ENCODE peak calls at places on chromosomes 13 and 19, in nine cellular contexts. A is A549; P is tibial nerve; G is CD8-positive, alpha-beta memory T cell; U is astrocyte; F is CD8-positive, alpha-beta T cell; X is neural progenitor cell; E is heart left ventricle; R is osteoblast. I is an unnamed sample.

GRCh38 chr13:30504081-30504480 is 38.3 kb upstream of the HMGB1 start:
- DNase-seq in A (no peak), E (no peak), P (no peak), X (no peak), F (no peak), G (no peak), R (no peak), U (peak), I (no peak)

GRCh38 chr13:44040070-44040753 is 160.5 kb downstream of the LACC1 start:
- DNase-seq in G (no peak), R (no peak), P (no peak), U (peak), A (no peak), F (no peak), E (no peak), X (no peak), I (no peak)

GRCh38 chr13:101570410-101570809 is 117.9 kb downstream of the ITGBL1 start:
- DNase-seq in G (no peak), E (no peak), A (peak), X (no peak), F (no peak), P (no peak), U (peak), R (no peak), I (no peak)

GRCh38 chr13:77002590-77003190 is 10.8 kb downstream of the CLN5 start:
- DNase-seq in A (peak), F (no peak), X (peak), U (no peak), G (no peak), P (no peak), R (no peak), E (no peak), I (peak)

GRCh38 chr19:567296-567900 is 5.0 kb upstream of the BSG start:
- DNase-seq in X (no peak), A (no peak), F (no peak), P (no peak), G (no peak), E (no peak), U (no peak), R (no peak), I (no peak)

GRCh38 chr13:91228940-91229339 is 118.5 kb upstream of the MIR17HG start:
- DNase-seq in R (no peak), U (no peak), A (no peak), E (no peak), X (no peak), G (no peak), P (no peak), F (no peak), I (no peak)

GRCh38 chr13:91406619-91407018 is 8.2 kb downstream of the GPC5 start:
- DNase-seq in X (peak), U (peak), G (no peak), R (no peak), F (peak), P (no peak), A (peak), E (no peak), I (peak)

GRCh38 chr19:13212759-13213330 is 62.6 kb downstream of the IER2 start:
- DNase-seq in U (no peak), F (peak), R (peak), X (peak), A (peak), P (peak), G (peak), E (peak), I (peak)

GRCh38 chr19:39500543-39500942 is 1.8 kb downstream of the DLL3 start:
- DNase-seq in E (no peak), F (no peak), U (no peak), X (no peak), P (no peak), R (peak), A (no peak), G (no peak), I (no peak)

GRCh38 chr19:16375157-16375935 is 50.7 kb downstream of the KLF2 start:
- DNase-seq in E (no peak), P (no peak), F (no peak), G (no peak), X (no peak), R (no peak), A (no peak), U (no peak), I (no peak)

GRCh38 chr13:112012004-112012704 is 54.8 kb upstream of the SOX1 start:
- DNase-seq in R (no peak), A (no peak), E (no peak), F (no peak), G (no peak), U (no peak), X (peak), P (no peak), I (no peak)

GRCh38 chr19:13100031-13100588 is 2.5 kb downstream of the LYL1 start:
- DNase-seq in G (peak), A (peak), U (no peak), X (no peak), E (peak), F (peak), R (peak), P (no peak), I (peak)

GRCh38 chr13:29801737-29802305 is 48.6 kb downstream of the UBL3 start:
- DNase-seq in U (no peak), G (no peak), X (no peak), E (no peak), P (no peak), R (no peak), A (no peak), F (no peak), I (peak)

GRCh38 chr13:33931397-33931987 is 113.5 kb downstream of the RFC3 start:
- DNase-seq in F (no peak), R (peak), U (peak), P (peak), X (peak), A (peak), E (no peak), G (no peak), I (peak)

GRCh38 chr13:36685912-36686311 is 12.1 kb downstream of the SERTM1 start:
- DNase-seq in A (no peak), F (no peak), E (no peak), P (no peak), U (peak), G (no peak), X (no peak), R (peak), I (no peak)

GRCh38 chr19:45569619-45570421 is 14.8 kb downstream of the OPA3 start:
- DNase-seq in P (no peak), A (peak), U (no peak), E (peak), X (peak), F (peak), R (no peak), G (peak), I (peak)

GRCh38 chr19:13622727-13623126 is 116.4 kb upstream of the CACNA1A start:
- DNase-seq in E (no peak), F (no peak), G (no peak), A (no peak), R (no peak), U (no peak), P (no peak), X (peak), I (no peak)

GRCh38 chr19:58001895-58002369 is 688 bp downstream of the ZNF606 start:
- DNase-seq in A (no peak), F (peak), P (no peak), U (peak), G (peak), X (no peak), E (no peak), R (peak), I (no peak)

GRCh38 chr19:32363175-32363574 is 17.8 kb downstream of the ZNF507 start:
- DNase-seq in R (no peak), X (no peak), E (no peak), F (no peak), U (no peak), P (no peak), G (no peak), A (peak), I (no peak)

DNA sequence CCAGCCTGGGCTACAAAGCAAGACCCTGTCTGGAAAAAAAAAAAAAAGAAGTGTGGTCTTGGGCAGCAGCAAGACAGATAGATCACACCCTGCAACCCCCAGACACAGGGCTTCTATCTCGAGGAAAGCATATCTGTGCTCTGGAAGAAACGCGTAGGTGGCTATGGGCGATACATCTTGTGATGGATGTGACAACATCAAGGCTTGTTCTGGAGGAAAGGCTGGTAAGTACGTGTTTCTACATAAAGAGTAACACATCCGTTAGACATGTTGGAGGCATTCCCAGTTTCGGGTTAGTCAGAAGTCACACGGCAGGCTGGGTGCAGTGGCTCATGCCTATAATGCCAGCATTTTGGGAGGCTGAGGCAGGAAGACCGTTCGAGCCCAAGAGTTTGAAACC is 6.6 kb upstream of the DHDH start:
- DNase-seq in R (peak), X (no peak), U (peak), G (no peak), A (peak), F (no peak), E (no peak), P (peak), I (no peak)
- H3K27ac ChIP-seq in R (peak), X (no peak), U (peak), G (no peak), A (peak), F (no peak), E (no peak), P (peak), I (no peak)

DNA sequence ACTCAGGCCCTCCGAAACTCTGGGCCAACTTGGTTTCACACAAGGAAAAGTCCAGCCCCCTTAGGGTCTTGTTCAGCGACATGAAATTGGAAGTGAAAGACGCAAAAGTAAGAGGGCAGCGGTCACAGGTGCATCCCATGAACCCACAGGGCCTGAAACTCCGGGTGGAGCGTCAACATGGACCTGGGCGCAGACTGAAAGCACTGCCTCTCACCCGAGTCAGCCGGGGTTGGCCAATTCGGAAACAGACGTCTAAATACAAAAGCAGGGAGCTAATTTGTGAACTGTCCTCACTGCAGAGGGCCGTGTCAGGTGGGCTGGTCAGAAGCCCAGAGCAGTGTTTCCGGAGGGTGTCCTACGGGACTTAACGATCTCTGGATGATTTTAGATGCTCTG is 26.7 kb downstream of the ADPRHL1 start:
- DNase-seq in E (no peak), A (no peak), P (no peak), U (no peak), G (no peak), R (no peak), X (peak), F (no peak), I (no peak)
- H3K27ac ChIP-seq in E (no peak), A (no peak), P (no peak), U (no peak), G (no peak), R (no peak), X (no peak), F (no peak), I (no peak)

DNA sequence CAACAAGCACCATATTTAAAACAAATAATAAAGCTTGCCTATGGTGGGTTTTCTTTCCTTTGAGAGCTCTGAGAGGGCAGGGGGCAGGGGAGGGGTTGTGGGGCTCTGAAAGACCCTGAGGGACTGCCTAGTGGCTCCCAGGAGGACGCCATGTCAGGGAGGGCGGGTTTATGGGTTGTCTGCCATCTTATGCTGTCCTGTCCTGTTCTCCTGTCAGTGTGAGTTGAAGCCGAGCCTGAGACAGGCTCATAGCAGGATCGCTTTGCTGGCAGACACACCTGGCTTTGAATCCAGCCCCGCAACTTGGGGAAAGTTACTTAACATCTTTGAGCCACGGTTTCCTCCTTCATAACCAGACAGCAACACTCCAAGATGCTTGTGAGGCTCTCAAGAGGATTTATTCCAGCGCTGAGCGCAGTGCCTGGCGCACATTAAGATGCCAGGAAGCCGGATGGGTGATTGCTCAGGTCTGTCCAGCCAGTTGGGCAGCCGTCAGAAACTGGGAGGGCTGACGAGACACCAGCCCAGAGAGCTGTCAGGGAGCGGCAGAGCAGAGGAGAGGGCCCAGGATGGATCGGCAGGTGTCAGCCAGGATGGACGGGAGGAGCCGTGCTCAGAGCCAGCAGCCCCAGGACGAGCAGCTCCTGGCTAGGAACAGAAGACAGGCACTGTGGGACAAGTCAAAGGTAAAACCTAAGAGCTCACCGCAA is 36.8 kb upstream of the C1QTNF9 start:
- DNase-seq in P (no peak), R (no peak), G (no peak), F (peak), E (peak), X (no peak), A (no peak), U (no peak), I (no peak)
- H3K27ac ChIP-seq in P (peak), R (peak), G (peak), F (peak), E (peak), X (no peak), A (no peak), U (no peak), I (no peak)

DNA sequence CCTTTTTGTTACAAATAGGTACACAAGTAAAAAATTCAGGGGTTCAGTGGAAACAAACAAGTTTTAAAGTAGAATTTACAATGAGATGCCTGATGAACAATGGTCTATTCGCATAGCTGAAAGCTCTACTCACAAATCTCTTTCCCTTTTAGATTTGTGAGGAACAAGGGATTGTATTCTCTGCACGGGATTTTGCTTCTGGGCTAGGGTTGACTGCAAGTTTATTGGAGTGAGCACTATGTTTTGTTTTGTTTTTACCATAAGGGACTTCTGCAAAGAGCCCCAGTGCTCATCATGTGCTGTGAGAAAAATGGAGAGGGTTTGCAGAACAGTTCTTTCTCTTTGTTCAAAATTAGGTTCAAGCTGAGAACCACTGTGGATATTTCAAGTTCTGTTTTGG is 160.5 kb downstream of the DLEU7 start:
- DNase-seq in A (no peak), G (no peak), X (no peak), E (no peak), F (no peak), U (no peak), R (no peak), P (no peak), I (no peak)
- H3K27ac ChIP-seq in A (no peak), G (no peak), X (no peak), E (no peak), F (no peak), U (no peak), R (no peak), P (peak), I (no peak)

GRCh38 chr19:55032170-55032569 is 5.9 kb downstream of the GP6 start:
- DNase-seq in G (no peak), X (no peak), R (no peak), F (no peak), A (no peak), P (no peak), U (no peak), E (no peak), I (no peak)

GRCh38 chr19:55031178-55031577 is 6.9 kb downstream of the GP6 start:
- DNase-seq in X (no peak), U (no peak), F (no peak), A (no peak), G (no peak), E (no peak), P (no peak), R (no peak), I (no peak)

GRCh38 chr19:55024111-55024510 is 14.0 kb downstream of the GP6 start:
- DNase-seq in F (no peak), R (no peak), A (no peak), E (no peak), X (no peak), G (no peak), P (no peak), U (no peak), I (no peak)

GRCh38 chr19:55027472-55028337 is 10.4 kb downstream of the GP6 start:
- DNase-seq in P (no peak), R (peak), A (peak), X (no peak), E (no peak), G (no peak), U (no peak), F (no peak), I (peak)

DNA sequence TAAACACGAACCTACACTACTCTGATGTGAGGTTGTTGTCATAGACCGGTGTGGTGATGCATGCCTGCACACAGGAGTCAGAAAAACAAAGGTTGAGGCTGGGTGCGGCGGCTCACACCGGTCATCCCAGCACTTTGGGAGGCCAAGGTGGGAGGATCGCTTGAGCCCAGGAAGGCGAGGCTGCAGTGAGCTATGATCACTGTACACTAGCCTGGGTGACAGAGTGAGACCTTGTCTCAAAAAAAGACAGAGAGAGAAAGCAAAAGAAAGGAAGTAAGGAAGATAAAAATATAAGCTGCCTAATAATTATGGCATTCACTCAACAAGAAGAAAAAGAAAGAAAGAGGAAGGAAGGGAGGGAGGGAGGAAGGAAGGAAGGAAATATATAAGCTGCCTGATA is 9.3 kb downstream of the GP6 start:
- DNase-seq in A (no peak), X (no peak), E (no peak), G (no peak), F (no peak), U (no peak), P (no peak), R (no peak), I (no peak)
- H3K27ac ChIP-seq in A (no peak), X (no peak), E (no peak), G (no peak), F (no peak), U (no peak), P (no peak), R (no peak), I (no peak)

GRCh38 chr19:35209646-35210045 is 18.9 kb downstream of the FAM187B start:
- DNase-seq in E (no peak), R (no peak), G (no peak), U (no peak), P (no peak), F (no peak), X (no peak), A (no peak), I (no peak)

GRCh38 chr19:35212241-35212640 is 16.3 kb downstream of the FAM187B start:
- DNase-seq in F (no peak), P (no peak), A (no peak), R (no peak), X (no peak), E (no peak), G (no peak), U (no peak), I (no peak)

GRCh38 chr19:35214766-35215422 is 13.6 kb downstream of the FAM187B start:
- DNase-seq in E (no peak), R (no peak), X (no peak), A (no peak), U (no peak), G (no peak), P (no peak), F (no peak), I (no peak)

GRCh38 chr19:35213678-35214632 is 14.6 kb downstream of the FAM187B start:
- DNase-seq in U (peak), G (peak), E (peak), A (peak), X (no peak), P (peak), R (peak), F (peak), I (peak)

DNA sequence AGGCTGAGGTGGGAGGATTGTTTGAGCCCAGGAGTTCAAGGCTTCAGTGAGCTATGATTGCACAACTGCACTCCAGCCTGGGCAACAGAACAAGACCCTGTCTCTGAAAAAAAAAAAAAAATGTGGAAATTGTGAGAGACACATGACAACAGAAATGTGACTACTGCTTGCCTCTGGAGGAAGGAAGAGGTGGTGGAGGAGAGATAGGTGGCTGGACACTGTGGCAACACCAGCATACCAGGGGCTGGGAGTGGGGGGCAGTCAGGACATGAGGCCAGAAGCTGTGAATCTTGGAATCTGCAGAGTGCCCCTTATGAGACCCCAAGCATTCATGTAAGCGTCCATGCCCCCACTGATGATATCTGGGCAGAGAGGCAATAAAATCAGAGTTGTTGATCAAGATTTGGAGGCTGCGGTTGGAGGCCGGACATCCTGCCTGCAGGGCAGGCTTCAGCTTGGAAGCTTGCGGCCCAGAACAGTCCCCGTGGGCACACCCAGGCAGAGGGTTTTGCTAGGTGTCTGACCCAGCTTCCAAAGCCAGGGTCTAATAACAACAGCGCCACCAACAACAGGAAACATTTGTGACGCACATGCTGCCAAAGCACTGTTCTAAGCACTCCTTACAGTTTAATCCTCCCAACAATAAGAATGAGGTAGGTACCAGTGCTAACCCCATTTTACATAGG is 16.9 kb downstream of the FAM187B start:
- DNase-seq in G (peak), E (peak), X (no peak), R (peak), A (no peak), P (peak), F (peak), U (no peak), I (no peak)
- H3K27ac ChIP-seq in G (peak), E (peak), X (no peak), R (no peak), A (no peak), P (peak), F (peak), U (no peak), I (no peak)

DNA sequence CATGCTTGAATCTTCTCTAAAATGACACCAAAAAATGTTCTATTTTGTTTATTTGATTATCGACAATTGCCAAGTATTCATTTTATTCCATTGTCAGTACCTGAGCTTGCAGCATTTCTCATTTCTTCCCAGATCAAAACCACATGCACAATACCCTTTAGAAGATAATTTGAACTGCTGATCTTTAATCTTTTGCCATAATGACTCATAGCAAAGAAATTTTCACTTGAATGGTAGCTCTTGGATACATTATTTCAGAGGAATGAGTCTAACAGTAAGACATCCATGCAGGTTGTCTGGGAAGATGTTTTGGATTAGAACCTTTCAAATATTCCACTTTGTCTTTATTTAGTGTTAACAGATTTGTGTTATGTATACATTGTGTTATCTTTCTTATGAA is 42.0 kb upstream of the RXFP2 start:
- DNase-seq in R (no peak), U (peak), F (no peak), E (no peak), G (no peak), A (no peak), X (no peak), P (no peak), I (no peak)
- H3K27ac ChIP-seq in R (no peak), U (no peak), F (no peak), E (no peak), G (no peak), A (no peak), X (no peak), P (no peak), I (no peak)

I was measured in Karpas-422.